ENCODE peak calls at places on chromosomes 16 and 17, in ten cellular contexts. R is adrenal gland, P is breast epithelium, W is esophagus squamous epithelium, D is fibroblast of lung, Z is psoas muscle, F is neural progenitor cell, Y is uterus, A is ascending aorta, T is hepatocyte. V is an unnamed sample.

GRCh38 chr16:47043200-47043599 is 69.7 kb upstream of the DNAJA2 start:
- DNase-seq in R (no peak), P (no peak), W (no peak), D (no peak), Z (no peak), F (no peak), Y (no peak), A (no peak), T (no peak), V (no peak)

GRCh38 chr17:60352071-60352470 is 39.9 kb downstream of the USP32 start:
- DNase-seq in R (no peak), P (no peak), W (no peak), D (no peak), Z (no peak), F (no peak), Y (no peak), A (no peak), T (no peak), V (no peak)

GRCh38 chr17:83175551-83176271 is 96.3 kb downstream of the METRNL start:
- DNase-seq in R (no peak), P (peak; percentile 6), W (no peak), D (no peak), Z (no peak), F (no peak), Y (no peak), A (no peak), T (no peak), V (peak; percentile 39)

GRCh38 chr16:19410435-19411153 is 7.1 kb upstream of the TMC5 start:
- DNase-seq in R (peak; percentile 13), P (no peak), W (no peak), D (no peak), Z (peak; percentile 52), F (peak; percentile 82), Y (no peak), A (no peak), T (peak; percentile 63), V (no peak)

GRCh38 chr17:19271751-19272357 is 34.7 kb downstream of the EPN2 start:
- DNase-seq in R (no peak), P (no peak), W (no peak), D (peak; percentile 32), Z (no peak), F (no peak), Y (peak; percentile 42), A (no peak), T (no peak), V (no peak)

GRCh38 chr16:88754912-88755744 is 29.9 kb downstream of the PIEZO1 start:
- DNase-seq in R (no peak), P (no peak), W (no peak), D (peak; percentile 42), Z (no peak), F (peak; percentile 80), Y (no peak), A (no peak), T (peak; percentile 68), V (no peak)

GRCh38 chr16:456891-457483 is 31.5 kb downstream of the RAB11FIP3 start:
- DNase-seq in R (peak; percentile 43), P (no peak), W (no peak), D (peak; percentile 54), Z (no peak), F (no peak), Y (no peak), A (no peak), T (peak; percentile 53), V (no peak)

GRCh38 chr17:43908111-43908721 is 880 bp upstream of the MPP2 start:
- DNase-seq in R (peak; percentile 20), P (peak; percentile 57), W (no peak), D (peak; percentile 83), Z (peak; percentile 72), F (peak; percentile 85), Y (peak; percentile 80), A (peak; percentile 31), T (peak; percentile 72), V (no peak)

GRCh38 chr17:77882040-77882439 is 76.5 kb upstream of the TNRC6C start:
- DNase-seq in R (no peak), P (no peak), W (no peak), D (no peak), Z (peak; percentile 5), F (no peak), Y (no peak), A (no peak), T (no peak), V (no peak)

GRCh38 chr16:58222532-58223316 is 24.8 kb upstream of the CSNK2A2 start:
- DNase-seq in R (peak; percentile 29), P (no peak), W (no peak), D (no peak), Z (no peak), F (no peak), Y (no peak), A (no peak), T (peak; percentile 53), V (no peak)

GRCh38 chr17:33647976-33648375 is 354.9 kb upstream of the ASIC2 start:
- DNase-seq in R (peak; percentile 16), P (peak; percentile 24), W (no peak), D (no peak), Z (no peak), F (peak; percentile 63), Y (peak; percentile 25), A (no peak), T (peak; percentile 71), V (no peak)

GRCh38 chr16:82061861-82062525 is 26.9 kb downstream of the HSD17B2 start:
- DNase-seq in R (peak; percentile 23), P (no peak), W (no peak), D (peak; percentile 25), Z (no peak), F (peak; percentile 45), Y (no peak), A (no peak), T (no peak), V (no peak)

GRCh38 chr16:75616541-75617010 is 6.5 kb downstream of the ADAT1 start:
- DNase-seq in R (no peak), P (no peak), W (no peak), D (no peak), Z (no peak), F (no peak), Y (no peak), A (no peak), T (no peak), V (no peak)

GRCh38 chr17:36890398-36891190 is 46.7 kb upstream of the LHX1 start:
- DNase-seq in R (no peak), P (no peak), W (no peak), D (no peak), Z (no peak), F (no peak), Y (no peak), A (no peak), T (no peak), V (no peak)

GRCh38 chr17:74780443-74781238 is 4.5 kb upstream of the NAT9 start:
- DNase-seq in R (no peak), P (no peak), W (no peak), D (peak; percentile 21), Z (no peak), F (peak; percentile 74), Y (no peak), A (no peak), T (no peak), V (no peak)

GRCh38 chr17:36979585-36979941 is 30.8 kb downstream of the AATF start:
- DNase-seq in R (no peak), P (no peak), W (no peak), D (peak; percentile 12), Z (no peak), F (no peak), Y (no peak), A (no peak), T (no peak), V (no peak)

DNA sequence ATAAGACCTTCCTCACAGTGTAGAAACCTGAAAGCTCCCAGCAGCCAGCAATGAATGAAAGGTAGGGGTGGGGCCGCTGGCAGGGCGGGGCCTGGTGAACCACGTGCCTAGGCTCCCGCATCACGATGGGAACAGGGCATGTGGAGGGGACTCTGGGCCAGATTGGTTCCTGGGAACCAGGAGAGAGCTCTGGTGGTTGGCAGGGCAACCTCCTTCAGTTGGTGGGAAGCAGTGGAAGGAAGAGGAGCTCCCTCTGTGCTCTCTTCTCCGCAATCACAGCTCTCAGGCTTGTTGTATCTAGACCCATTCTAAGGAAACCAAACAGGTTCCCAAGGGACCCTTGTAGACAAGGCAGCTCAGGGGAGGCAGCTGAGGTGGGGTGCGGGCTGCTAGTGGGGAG is 10.5 kb downstream of the GGA2 start:
- DNase-seq in R (no peak), P (no peak), W (no peak), D (no peak), Z (no peak), F (no peak), Y (no peak), A (no peak), T (no peak), V (no peak)
- H3K4me3 ChIP-seq in R (no peak overlapping the region), P (no peak overlapping the region), W (no peak overlapping the region), D (no peak overlapping the region), Z (no peak overlapping the region), F (no peak overlapping the region), Y (no peak overlapping the region), A (no peak overlapping the region), T (no peak overlapping the region), V (no peak overlapping the region)

GRCh38 chr17:51961689-51962088 is 196.8 kb downstream of the CA10 start:
- DNase-seq in R (no peak), P (no peak), W (no peak), D (no peak), Z (peak; percentile 25), F (no peak), Y (no peak), A (no peak), T (no peak), V (no peak)
- H3K9me3 ChIP-seq in R (no peaks in the 10 kb centered on the region), P (peaks cover 9% of the 10 kb centered on the region), W (peaks cover 7% of the 10 kb centered on the region), D (no peaks in the 10 kb centered on the region), Z (peaks cover 5% of the 10 kb centered on the region), F (no peaks in the 10 kb centered on the region), Y (peaks cover 3% of the 10 kb centered on the region), A (no peaks in the 10 kb centered on the region), T (no peaks in the 10 kb centered on the region), V (no peaks in the 10 kb centered on the region)

GRCh38 chr17:13306310-13306962 is 288.6 kb upstream of the ELAC2 start:
- DNase-seq in R (peak; percentile 31), P (no peak), W (no peak), D (peak; percentile 88), Z (no peak), F (peak; percentile 75), Y (no peak), A (no peak), T (peak; percentile 71), V (no peak)
- TF ChIP-seq CTCF in R (peak; percentile 19), P (no peak), W (peak; percentile 16), D (peak; percentile 74), Z (no peak), F (peak; percentile 85), Y (no peak), A (no peak), T (peak; percentile 46), V (peak; percentile 60)

GRCh38 chr17:55577011-55577586 is 65.8 kb upstream of the SMIM36 start:
- DNase-seq in R (peak; percentile 32), P (peak; percentile 33), W (no peak), D (peak; percentile 77), Z (no peak), F (no peak), Y (peak; percentile 44), A (no peak), T (peak; percentile 12), V (no peak)
- H3K4me3 ChIP-seq in R (no peak overlapping the region), P (peak overlapping the region; percentile 63), W (peak overlapping the region; percentile 27), D (no peak overlapping the region), Z (peak overlapping the region; percentile 49), F (no peak overlapping the region), Y (peak overlapping the region; percentile 25), A (peak overlapping the region; percentile 49), T (no peak overlapping the region), V (no peak overlapping the region)

GRCh38 chr16:31899505-31899904 is 25.9 kb downstream of the ZNF267 start:
- DNase-seq in R (no peak), P (no peak), W (no peak), D (no peak), Z (no peak), F (no peak), Y (no peak), A (no peak), T (no peak), V (no peak)
- H3K9me3 ChIP-seq in R (peaks cover 6% of the 10 kb centered on the region), P (peaks cover 14% of the 10 kb centered on the region), W (peaks cover 20% of the 10 kb centered on the region), D (no peaks in the 10 kb centered on the region), Z (peaks cover 26% of the 10 kb centered on the region), F (peaks cover 17% of the 10 kb centered on the region), Y (peaks cover 9% of the 10 kb centered on the region), A (peaks cover 13% of the 10 kb centered on the region), T (peaks cover 34% of the 10 kb centered on the region), V (peaks cover 11% of the 10 kb centered on the region)

V was measured in RWPE2.